ENCODE peak calls at places on chromosomes 5 and 9, in ten cellular contexts. One of them, this sample, is unnamed.

GRCh38 chr5:52269853-52270252 is 517.9 kb upstream of the ITGA1 start:
- DNase-seq in fibroblast of lung: no peak
- DNase-seq in IMR-90: no peak
- DNase-seq in GM12878: no peak
- DNase-seq in left lobe of liver: no peak
- DNase-seq in omental fat pad: no peak
- DNase-seq in stimulated activated CD4-positive, alpha-beta T cell treated with anti-CD3 and anti-CD28 coated beads, Interleukin-15, amount 100 ng/mL, for 1 hour: no peak
- DNase-seq in occipital lobe: no peak
- DNase-seq in myocyte: no peak
- DNase-seq in NAMALWA: no peak
- DNase-seq in this sample: no peak

GRCh38 chr5:134846641-134846960 is 833 bp downstream of the C5orf24 start:
- DNase-seq in fibroblast of lung: no peak
- DNase-seq in occipital lobe: no peak
- DNase-seq in myocyte: peak; percentile 41
- DNase-seq in GM12878: no peak
- DNase-seq in stimulated activated CD4-positive, alpha-beta T cell treated with anti-CD3 and anti-CD28 coated beads, Interleukin-15, amount 100 ng/mL, for 1 hour: no peak
- DNase-seq in IMR-90: no peak
- DNase-seq in left lobe of liver: no peak
- DNase-seq in NAMALWA: no peak
- DNase-seq in omental fat pad: no peak
- DNase-seq in this sample: no peak

GRCh38 chr9:31730398-31730797 is 654.0 kb upstream of the ACO1 start:
- DNase-seq in left lobe of liver: no peak
- DNase-seq in omental fat pad: no peak
- DNase-seq in GM12878: no peak
- DNase-seq in myocyte: peak; percentile 79
- DNase-seq in IMR-90: no peak
- DNase-seq in stimulated activated CD4-positive, alpha-beta T cell treated with anti-CD3 and anti-CD28 coated beads, Interleukin-15, amount 100 ng/mL, for 1 hour: no peak
- DNase-seq in fibroblast of lung: no peak
- DNase-seq in NAMALWA: no peak
- DNase-seq in occipital lobe: no peak
- DNase-seq in this sample: no peak

GRCh38 chr9:14144215-14144614 is 169.7 kb downstream of the NFIB start:
- DNase-seq in fibroblast of lung: no peak
- DNase-seq in NAMALWA: no peak
- DNase-seq in occipital lobe: no peak
- DNase-seq in stimulated activated CD4-positive, alpha-beta T cell treated with anti-CD3 and anti-CD28 coated beads, Interleukin-15, amount 100 ng/mL, for 1 hour: no peak
- DNase-seq in GM12878: no peak
- DNase-seq in left lobe of liver: no peak
- DNase-seq in myocyte: no peak
- DNase-seq in omental fat pad: no peak
- DNase-seq in IMR-90: no peak
- DNase-seq in this sample: no peak

GRCh38 chr5:32173394-32174010 is 617 bp downstream of the GOLPH3 start:
- DNase-seq in IMR-90: peak; percentile 52
- DNase-seq in occipital lobe: peak; percentile 32
- DNase-seq in myocyte: peak; percentile 79
- DNase-seq in NAMALWA: peak; percentile 68
- DNase-seq in omental fat pad: no peak
- DNase-seq in stimulated activated CD4-positive, alpha-beta T cell treated with anti-CD3 and anti-CD28 coated beads, Interleukin-15, amount 100 ng/mL, for 1 hour: peak; percentile 5
- DNase-seq in GM12878: no peak
- DNase-seq in left lobe of liver: peak; percentile 81
- DNase-seq in fibroblast of lung: peak; percentile 78
- DNase-seq in this sample: peak; percentile 37

GRCh38 chr5:102450313-102450990 is 48.3 kb downstream of the SLCO6A1 start:
- DNase-seq in stimulated activated CD4-positive, alpha-beta T cell treated with anti-CD3 and anti-CD28 coated beads, Interleukin-15, amount 100 ng/mL, for 1 hour: no peak
- DNase-seq in IMR-90: no peak
- DNase-seq in omental fat pad: no peak
- DNase-seq in GM12878: no peak
- DNase-seq in NAMALWA: peak; percentile 47
- DNase-seq in fibroblast of lung: no peak
- DNase-seq in occipital lobe: no peak
- DNase-seq in left lobe of liver: no peak
- DNase-seq in myocyte: no peak
- DNase-seq in this sample: no peak

GRCh38 chr9:79687131-79687447 is 115.3 kb downstream of the TLE4 start:
- DNase-seq in left lobe of liver: no peak
- DNase-seq in omental fat pad: no peak
- DNase-seq in IMR-90: no peak
- DNase-seq in occipital lobe: no peak
- DNase-seq in GM12878: no peak
- DNase-seq in myocyte: no peak
- DNase-seq in NAMALWA: no peak
- DNase-seq in stimulated activated CD4-positive, alpha-beta T cell treated with anti-CD3 and anti-CD28 coated beads, Interleukin-15, amount 100 ng/mL, for 1 hour: no peak
- DNase-seq in fibroblast of lung: no peak
- DNase-seq in this sample: no peak

GRCh38 chr9:928363-929042 is 48.0 kb upstream of the DMRT3 start:
- DNase-seq in left lobe of liver: no peak
- DNase-seq in myocyte: no peak
- DNase-seq in fibroblast of lung: no peak
- DNase-seq in occipital lobe: no peak
- DNase-seq in NAMALWA: peak; percentile 66
- DNase-seq in IMR-90: no peak
- DNase-seq in GM12878: no peak
- DNase-seq in stimulated activated CD4-positive, alpha-beta T cell treated with anti-CD3 and anti-CD28 coated beads, Interleukin-15, amount 100 ng/mL, for 1 hour: no peak
- DNase-seq in omental fat pad: no peak
- DNase-seq in this sample: no peak

GRCh38 chr5:125584119-125584518 is 837.7 kb upstream of the ZNF608 start:
- DNase-seq in stimulated activated CD4-positive, alpha-beta T cell treated with anti-CD3 and anti-CD28 coated beads, Interleukin-15, amount 100 ng/mL, for 1 hour: no peak
- DNase-seq in IMR-90: no peak
- DNase-seq in GM12878: no peak
- DNase-seq in myocyte: peak; percentile 39
- DNase-seq in omental fat pad: no peak
- DNase-seq in left lobe of liver: no peak
- DNase-seq in fibroblast of lung: peak; percentile 66
- DNase-seq in NAMALWA: no peak
- DNase-seq in occipital lobe: no peak
- DNase-seq in this sample: peak; percentile 67

GRCh38 chr5:10355071-10355889 is 1.8 kb downstream of the MARCHF6 start:
- DNase-seq in fibroblast of lung: peak; percentile 47
- DNase-seq in occipital lobe: no peak
- DNase-seq in GM12878: no peak
- DNase-seq in IMR-90: peak; percentile 71
- DNase-seq in omental fat pad: no peak
- DNase-seq in NAMALWA: peak; percentile 90
- DNase-seq in left lobe of liver: no peak
- DNase-seq in myocyte: peak; percentile 13
- DNase-seq in stimulated activated CD4-positive, alpha-beta T cell treated with anti-CD3 and anti-CD28 coated beads, Interleukin-15, amount 100 ng/mL, for 1 hour: no peak
- DNase-seq in this sample: no peak

This sample was measured in G401.